ENCODE peak calls at places on chromosomes 12 and 14, in five cellular contexts. X is fibroblast of lung, O is coronary artery, R is cardiac fibroblast, V is GM06990. E is an unnamed sample.

GRCh38 chr12:93226356-93226755 is 151.4 kb upstream of the NUDT4 start:
- DNase-seq in X (no peak), O (no peak), R (no peak), V (no peak), E (no peak)

GRCh38 chr12:131137836-131138637 is 184.3 kb downstream of the ADGRD1 start:
- DNase-seq in X (no peak), O (peak; percentile 66), R (peak; percentile 31), V (no peak), E (no peak)

GRCh38 chr12:795305-795704 is 42.9 kb downstream of the WNK1 start:
- DNase-seq in X (no peak), O (no peak), R (no peak), V (peak; percentile 42), E (no peak)

GRCh38 chr12:132572106-132572505 is 38.3 kb downstream of the LRCOL1 start:
- DNase-seq in X (no peak), O (no peak), R (no peak), V (no peak), E (no peak)

GRCh38 chr12:124517260-124518050 is 50.0 kb downstream of the NCOR2 start:
- DNase-seq in X (peak; percentile 58), O (peak; percentile 89), R (peak; percentile 74), V (no peak), E (peak; percentile 52)

GRCh38 chr12:59710004-59710628 is 114.3 kb downstream of the SLC16A7 start:
- DNase-seq in X (no peak), O (no peak), R (no peak), V (no peak), E (no peak)

GRCh38 chr14:31950760-31951637 is 126.1 kb upstream of the ARHGAP5 start:
- DNase-seq in X (peak; percentile 81), O (no peak), R (peak; percentile 44), V (no peak), E (peak; percentile 61)

GRCh38 chr14:36659010-36659821 is 2.4 kb upstream of the PAX9 start:
- DNase-seq in X (no peak), O (no peak), R (no peak), V (no peak), E (no peak)

GRCh38 chr12:85016423-85016822 is 19.7 kb downstream of the TSPAN19 start:
- DNase-seq in X (peak; percentile 78), O (no peak), R (peak; percentile 90), V (no peak), E (peak; percentile 93)

GRCh38 chr14:62957562-62957961 is 87.7 kb downstream of the KCNH5 start:
- DNase-seq in X (peak; percentile 100), O (no peak), R (peak; percentile 56), V (no peak), E (peak; percentile 96)

GRCh38 chr14:103528512-103529382 is at the start of gene TRMT61A:
- DNase-seq in X (peak; percentile 87), O (peak; percentile 93), R (peak; percentile 93), V (peak; percentile 82), E (peak; percentile 88)

GRCh38 chr12:99959549-99960170 is 25.1 kb downstream of the ANKS1B start:
- DNase-seq in X (peak; percentile 11), O (no peak), R (peak; percentile 57), V (no peak), E (peak; percentile 2)

GRCh38 chr14:78904094-78904493 is 733.9 kb downstream of the NRXN3 start:
- DNase-seq in X (no peak), O (no peak), R (no peak), V (no peak), E (no peak)
- TF ChIP-seq CTCF in X (no peak), O (no peak), R (no peak), V (no peak), E (no peak)

DNA sequence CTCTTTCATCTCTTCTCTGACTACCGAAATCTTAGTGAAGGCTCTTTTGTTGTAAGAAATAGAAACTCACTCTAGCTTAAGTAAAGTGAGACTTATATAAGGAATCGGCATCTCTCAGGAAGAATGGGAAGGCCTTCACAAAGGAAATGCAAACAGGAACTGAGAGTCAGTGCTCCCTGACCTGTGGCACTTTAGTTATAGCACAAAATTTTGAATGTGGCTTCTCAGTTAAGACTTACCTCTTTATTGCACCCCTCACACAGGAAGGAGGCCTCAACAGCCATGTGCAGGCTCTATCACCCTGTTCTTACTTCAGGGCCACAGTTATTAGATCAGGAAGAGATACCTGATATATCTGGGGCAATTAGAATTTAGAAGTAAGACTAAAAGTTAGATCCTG is 224.7 kb upstream of the EGLN3 start:
- DNase-seq in X (no peak), O (no peak), R (no peak), V (peak; percentile 11), E (no peak)
- H3K4me3 ChIP-seq in X (no peak overlapping the region), O (no peak overlapping the region), R (no peak overlapping the region), V (no peak overlapping the region), E (no peak overlapping the region)

GRCh38 chr12:4242595-4242994 is 31.0 kb upstream of the CCND2 start:
- DNase-seq in X (no peak), O (no peak), R (no peak), V (no peak), E (no peak)
- TF ChIP-seq CTCF in X (no peak), O (no peak), R (no peak), V (no peak), E (no peak)

DNA sequence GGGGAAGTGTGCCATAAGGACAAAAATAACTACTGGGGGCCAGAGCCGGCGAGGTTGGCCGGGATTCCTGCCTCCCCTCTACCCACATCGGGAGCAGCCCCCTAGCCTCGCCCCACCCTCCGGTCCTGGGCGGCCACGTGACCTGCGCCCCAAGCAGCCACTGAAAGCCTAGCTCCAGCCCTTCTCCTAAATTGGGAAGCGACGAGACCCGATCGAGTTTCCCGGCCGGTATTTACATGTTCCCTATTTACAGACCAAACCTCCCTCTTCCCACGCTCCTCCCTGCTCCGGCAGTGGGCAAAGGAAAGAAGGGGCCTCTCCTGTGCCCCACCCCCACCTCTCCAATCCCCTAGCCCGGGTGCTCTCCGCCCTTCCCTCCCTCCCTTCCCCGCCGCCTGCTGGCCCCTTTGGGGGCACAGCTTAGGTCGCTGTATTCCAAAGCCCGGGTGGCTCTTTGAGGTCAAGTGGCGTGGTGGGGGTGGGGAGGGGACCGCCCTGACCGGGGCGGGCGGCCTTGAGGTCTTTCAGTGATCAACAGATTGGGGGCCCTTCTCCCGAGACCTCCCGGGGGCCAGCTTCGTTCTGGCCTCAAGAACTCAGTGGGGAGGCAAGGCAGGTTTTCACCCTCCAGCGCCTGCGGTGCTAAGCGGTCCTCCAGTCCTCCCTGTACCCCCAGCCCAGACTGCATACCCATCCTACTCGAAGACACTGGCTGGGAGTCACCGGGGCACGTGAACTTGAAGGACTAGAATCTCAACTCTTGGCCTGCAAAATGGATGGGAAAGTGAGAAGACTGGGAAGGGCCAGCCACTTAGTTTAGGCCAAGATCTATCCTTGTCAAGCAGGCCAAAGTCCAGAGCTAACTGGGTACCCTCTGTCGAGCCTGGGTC is 6.3 kb upstream of the CTDSP2 start:
- DNase-seq in X (no peak), O (no peak), R (peak; percentile 37), V (no peak), E (no peak)
- H3K4me3 ChIP-seq in X (peak overlapping the region; percentile 30), O (peak overlapping the region; percentile 70), R (no peak overlapping the region), V (no peak overlapping the region), E (peak overlapping the region; percentile 25)

DNA sequence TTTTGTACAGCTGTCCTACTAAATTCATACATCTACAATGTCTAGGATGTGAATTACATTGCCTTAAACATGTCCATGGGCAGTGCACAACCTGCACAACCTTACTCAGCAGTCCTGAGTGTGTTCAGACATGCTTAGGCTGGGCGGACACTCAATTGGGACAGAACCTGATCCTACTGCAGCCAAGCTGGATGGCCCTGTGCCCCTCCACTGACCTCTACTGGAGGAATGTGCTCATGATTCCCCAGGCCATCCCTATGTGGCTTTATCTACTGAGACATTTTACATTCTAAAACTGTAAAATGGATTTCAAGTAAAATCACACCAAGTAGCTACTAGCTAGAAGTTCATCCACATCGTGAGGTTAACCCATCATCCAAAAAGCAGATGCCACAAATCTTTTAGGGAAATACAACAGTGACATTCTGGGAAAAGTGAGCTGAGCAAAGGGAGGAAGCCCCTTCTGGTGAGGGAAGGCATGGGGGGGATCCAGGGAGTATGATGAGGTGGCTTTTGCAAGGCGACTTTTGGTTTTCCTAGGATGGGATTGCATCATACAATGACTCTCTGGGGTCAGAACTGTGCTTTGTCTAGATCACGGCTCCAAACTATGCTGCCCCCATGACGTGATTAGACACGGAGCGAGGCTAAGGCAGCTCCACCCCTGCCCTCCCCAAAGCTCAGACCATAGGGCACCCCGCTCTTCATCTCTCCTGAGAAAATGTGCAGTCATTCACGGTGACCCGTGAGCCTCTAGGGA is 911.7 kb upstream of the TMEM132C start:
- DNase-seq in X (peak; percentile 11), O (no peak), R (no peak), V (no peak), E (peak; percentile 4)
- TF ChIP-seq CTCF in X (no peak), O (no peak), R (peak; percentile 77), V (peak; percentile 33), E (peak; percentile 62)

GRCh38 chr12:128856035-128856790 is 2.9 kb downstream of the GLT1D1 start:
- DNase-seq in X (no peak), O (no peak), R (no peak), V (no peak), E (no peak)

GRCh38 chr12:128850400-128850799 is 2.9 kb upstream of the GLT1D1 start:
- DNase-seq in X (no peak), O (no peak), R (no peak), V (no peak), E (no peak)

GRCh38 chr12:128852026-128852725 is 1.1 kb upstream of the GLT1D1 start:
- DNase-seq in X (no peak), O (no peak), R (no peak), V (no peak), E (no peak)

GRCh38 chr12:128852885-128853284 is 393 bp upstream of the GLT1D1 start:
- DNase-seq in X (no peak), O (no peak), R (no peak), V (no peak), E (no peak)

DNA sequence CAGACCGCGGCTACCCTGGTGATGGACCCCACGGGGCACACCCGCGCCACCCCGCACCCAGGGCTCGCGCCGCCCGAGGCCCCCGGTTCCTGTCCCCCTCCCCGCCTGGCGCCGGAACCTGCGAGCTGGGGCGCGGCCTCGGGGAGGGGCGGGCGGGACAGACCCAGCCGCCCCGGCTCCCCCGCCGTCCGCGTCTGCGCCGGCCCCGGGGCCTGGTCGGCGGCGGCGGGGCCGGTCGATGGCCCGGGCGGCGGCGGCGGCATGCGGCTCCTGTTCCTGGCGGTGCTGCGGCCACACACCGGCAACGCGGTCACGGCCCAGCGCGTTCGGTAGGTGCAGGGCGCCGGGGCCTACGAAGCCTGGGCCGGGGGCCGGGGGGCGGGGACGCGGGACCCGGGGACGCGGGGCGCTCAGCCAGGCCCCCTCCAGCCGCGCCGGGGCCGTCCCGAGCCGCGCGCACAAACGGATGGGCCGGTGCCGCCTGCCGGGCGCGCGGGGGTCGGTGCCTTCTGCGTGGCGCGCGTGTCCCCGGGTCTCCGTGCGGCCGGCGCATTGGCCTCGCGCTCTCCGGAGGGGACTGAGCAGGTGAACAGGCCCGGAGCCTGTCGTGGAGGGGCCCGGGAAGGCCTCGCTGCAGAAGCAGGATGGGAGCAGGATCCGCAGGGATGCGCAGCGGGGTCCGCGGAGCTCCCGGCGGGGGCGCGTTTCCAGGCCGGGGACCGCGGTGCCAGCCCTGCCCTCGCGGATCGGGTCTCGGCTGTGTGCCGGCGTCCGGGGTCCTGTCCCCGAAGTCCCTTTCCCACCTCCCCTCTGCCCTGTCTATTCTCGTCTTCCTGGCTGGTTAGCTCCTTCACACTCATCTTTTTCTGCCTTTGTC is at the start of gene GLT1D1:
- DNase-seq in X (no peak), O (no peak), R (no peak), V (peak; percentile 39), E (no peak)
- H3K4me3 ChIP-seq in X (no peak within 1 kb of the TSS), O (peak within 1 kb of the TSS; percentile 40), R (no peak within 1 kb of the TSS), V (peak within 1 kb of the TSS; percentile 62), E (no peak within 1 kb of the TSS)